ENCODE peak calls at places on chromosomes 12 and 14, in seven cellular contexts. T is Right ventricle myocardium superior; U is NAMALWA; W is T-helper 2 cell; I is HT-29; O is Peyer's patch; N is stimulated activated CD4-positive, alpha-beta T cell treated with anti-CD3 and anti-CD28 coated beads, Interleukin-15, amount 100 ng/mL, for 1 hour. Q is an unnamed sample.

GRCh38 chr14:50469982-50470381 is 62.4 kb downstream of the MAP4K5 start:
- DNase-seq in T (no peak), U (no peak), W (no peak), I (no peak), O (no peak), N (no peak), Q (no peak)

GRCh38 chr14:102593841-102594170 is 1.4 kb downstream of the RCOR1 start:
- DNase-seq in T (no peak), U (peak), W (no peak), I (peak), O (no peak), N (no peak), Q (no peak)

GRCh38 chr14:36028218-36028617 is 148.3 kb downstream of the PTCSC3 start:
- DNase-seq in T (no peak), U (peak), W (no peak), I (peak), O (no peak), N (no peak), Q (no peak)

GRCh38 chr12:117069926-117070900 is 29.0 kb downstream of the TESC start:
- DNase-seq in T (peak), U (no peak), W (no peak), I (no peak), O (no peak), N (no peak), Q (no peak)

GRCh38 chr12:115257791-115258190 is 573.8 kb upstream of the TBX3 start:
- DNase-seq in T (no peak), U (no peak), W (no peak), I (peak), O (no peak), N (no peak), Q (peak)

GRCh38 chr12:130181211-130181610 is 18.9 kb downstream of the FZD10 start:
- DNase-seq in T (no peak), U (no peak), W (no peak), I (no peak), O (no peak), N (no peak), Q (no peak)

GRCh38 chr14:106070242-106070641 is 543.9 kb downstream of the TMEM121 start:
- DNase-seq in T (no peak), U (peak), W (peak), I (no peak), O (no peak), N (no peak), Q (no peak)

GRCh38 chr14:55582741-55583140 is 2.7 kb downstream of the KTN1 start:
- DNase-seq in T (no peak), U (peak), W (no peak), I (no peak), O (no peak), N (no peak), Q (no peak)

GRCh38 chr14:22099942-22100763 is 426.5 kb upstream of the OR4E1 start:
- DNase-seq in T (peak), U (peak), W (peak), I (peak), O (no peak), N (peak), Q (peak)

GRCh38 chr14:103552011-103552797 is 10.3 kb downstream of the BAG5 start:
- DNase-seq in T (peak), U (no peak), W (no peak), I (no peak), O (no peak), N (no peak), Q (no peak)

GRCh38 chr14:73236752-73237218 is 521 bp upstream of the PAPLN start:
- DNase-seq in T (no peak), U (no peak), W (no peak), I (no peak), O (no peak), N (no peak), Q (no peak)

GRCh38 chr14:32010561-32011188 is 66.4 kb upstream of the ARHGAP5 start:
- DNase-seq in T (no peak), U (no peak), W (no peak), I (peak), O (no peak), N (no peak), Q (no peak)

GRCh38 chr12:98373982-98374381 is 141.4 kb upstream of the TMPO start:
- DNase-seq in T (no peak), U (peak), W (no peak), I (no peak), O (no peak), N (no peak), Q (no peak)

GRCh38 chr12:29066061-29066588 is 83.0 kb upstream of the FAR2 start:
- DNase-seq in T (no peak), U (no peak), W (peak), I (peak), O (no peak), N (no peak), Q (no peak)

GRCh38 chr12:55126106-55126505 is at the start of gene OR9K2:
- DNase-seq in T (no peak), U (no peak), W (no peak), I (no peak), O (no peak), N (no peak), Q (no peak)

GRCh38 chr14:43539210-43539609 is 967.9 kb downstream of the FSCB start:
- DNase-seq in T (no peak), U (no peak), W (no peak), I (peak), O (no peak), N (no peak), Q (peak)

GRCh38 chr12:83823386-83824045 is 1089.1 kb downstream of the SLC6A15 start:
- DNase-seq in T (peak), U (peak), W (peak), I (peak), O (no peak), N (no peak), Q (peak)

GRCh38 chr14:19851365-19851764 is 23.6 kb upstream of the OR4K2 start:
- DNase-seq in T (no peak), U (no peak), W (no peak), I (no peak), O (no peak), N (no peak), Q (no peak)

GRCh38 chr14:78157855-78158436 is 12.2 kb upstream of the NRXN3 start:
- DNase-seq in T (no peak), U (no peak), W (peak), I (peak), O (no peak), N (no peak), Q (peak)

GRCh38 chr12:127987199-127987901 is 279.6 kb upstream of the TMEM132C start:
- DNase-seq in T (no peak), U (no peak), W (no peak), I (no peak), O (no peak), N (no peak), Q (peak)

GRCh38 chr12:39127401-39127800 is 222.0 kb upstream of the CPNE8 start:
- DNase-seq in T (no peak), U (no peak), W (no peak), I (peak), O (no peak), N (no peak), Q (no peak)

GRCh38 chr12:11595080-11595479 is 54.4 kb upstream of the ETV6 start:
- DNase-seq in T (no peak), U (no peak), W (no peak), I (no peak), O (no peak), N (no peak), Q (no peak)

GRCh38 chr12:30515351-30515750 is 180.3 kb downstream of the IPO8 start:
- DNase-seq in T (no peak), U (peak), W (no peak), I (peak), O (no peak), N (no peak), Q (peak)

GRCh38 chr14:87522575-87522974 is 470.4 kb downstream of the GALC start:
- DNase-seq in T (no peak), U (peak), W (no peak), I (peak), O (no peak), N (no peak), Q (peak)

GRCh38 chr14:100153560-100153959 is 5.9 kb downstream of the DEGS2 start:
- DNase-seq in T (no peak), U (no peak), W (no peak), I (no peak), O (peak), N (no peak), Q (no peak)

GRCh38 chr14:73870525-73871235 is 16.0 kb upstream of the ZNF410 start:
- DNase-seq in T (no peak), U (no peak), W (no peak), I (no peak), O (no peak), N (no peak), Q (no peak)

GRCh38 chr12:106233011-106233410 is 14.8 kb downstream of the CKAP4 start:
- DNase-seq in T (no peak), U (no peak), W (no peak), I (no peak), O (no peak), N (no peak), Q (no peak)